ENCODE peak calls at places on chromosomes 13 and 19, in ten cellular contexts. K is cardiac muscle cell; Q is GM23248; Y is NCI-H446 treated with DMSO at 0.1 percent for 48 hours; J is activated naive CD8-positive, alpha-beta T cell treated with anti-CD3 and anti-CD28 coated beads for 36 hours; I is NCI-H2227 treated with DMSO at 0.1 percent for 48 hours; Z is dorsolateral prefrontal cortex; C is stimulated activated CD8-positive, alpha-beta memory T cell treated with anti-CD3 and anti-CD28 coated beads, Interleukin-2, amount 100 ng/mL, for 1 hour; W is NCI-H1105; F is neural progenitor cell. T is an unnamed sample.

GRCh38 chr19:15563325-15563794 is 51.7 kb upstream of the CYP4F8 start:
- DNase-seq in W (peak; percentile 27), F (no peak), Y (no peak), Q (peak; percentile 19), I (no peak), K (peak; percentile 34), J (no peak), C (no peak), Z (no peak), T (no peak)

GRCh38 chr13:27770809-27771208 is 21.5 kb upstream of the GSX1 start:
- DNase-seq in Z (no peak), J (no peak), K (peak; percentile 33), F (peak; percentile 56), W (no peak), I (no peak), Q (peak; percentile 32), Y (no peak), C (no peak), T (no peak)

GRCh38 chr13:110379358-110379757 is 72.3 kb downstream of the COL4A2 start:
- DNase-seq in J (no peak), I (no peak), Y (no peak), Q (no peak), Z (no peak), W (no peak), C (no peak), K (no peak), F (no peak), T (no peak)

GRCh38 chr19:39539165-39539518 is 819 bp downstream of the EID2 start:
- DNase-seq in W (no peak), J (no peak), C (no peak), Q (no peak), I (no peak), K (no peak), F (peak; percentile 49), Z (no peak), Y (no peak), T (no peak)

GRCh38 chr13:24323739-24324075 is 14.3 kb downstream of the C1QTNF9 start:
- DNase-seq in Z (no peak), Y (no peak), W (no peak), C (no peak), J (no peak), K (no peak), I (no peak), F (no peak), Q (no peak), T (no peak)

GRCh38 chr19:10112037-10112751 is 701 bp downstream of the P2RY11 start:
- DNase-seq in C (no peak), J (peak; percentile 68), I (no peak), F (no peak), Y (no peak), Q (peak; percentile 43), W (no peak), Z (no peak), K (peak; percentile 24), T (peak; percentile 19)

GRCh38 chr13:105377452-105377851 is 1158.0 kb downstream of the EFNB2 start:
- DNase-seq in J (no peak), I (no peak), Y (no peak), F (no peak), Z (no peak), C (no peak), W (no peak), Q (no peak), K (no peak), T (no peak)

GRCh38 chr19:46972301-46972700 is 47.3 kb upstream of the NPAS1 start:
- DNase-seq in W (no peak), Y (no peak), C (no peak), I (no peak), K (peak; percentile 74), J (no peak), Z (no peak), F (no peak), Q (peak; percentile 81), T (no peak)

GRCh38 chr13:30616927-30617314 is 799 bp upstream of the USPL1 start:
- DNase-seq in I (peak; percentile 77), Z (peak; percentile 65), W (peak; percentile 37), J (peak; percentile 56), C (no peak), Y (peak; percentile 66), K (peak; percentile 93), Q (peak; percentile 91), F (peak; percentile 87), T (peak; percentile 31)

GRCh38 chr13:109626386-109627171 is 159.8 kb downstream of the IRS2 start:
- DNase-seq in Y (no peak), W (no peak), Z (no peak), Q (no peak), K (no peak), F (peak; percentile 10), J (no peak), I (no peak), C (no peak), T (no peak)

GRCh38 chr13:20729633-20730585 is 26.4 kb downstream of the IL17D start:
- DNase-seq in K (no peak), Q (no peak), Y (no peak), I (no peak), F (no peak), C (no peak), Z (no peak), W (no peak), J (no peak), T (no peak)

GRCh38 chr13:44734204-44734707 is 158.1 kb upstream of the TSC22D1 start:
- DNase-seq in W (no peak), K (peak; percentile 71), I (no peak), Z (no peak), F (no peak), Q (peak; percentile 60), C (no peak), J (no peak), Y (peak; percentile 37), T (no peak)

GRCh38 chr19:47794526-47794925 is 9.8 kb downstream of the TPRX1 start:
- DNase-seq in I (no peak), J (no peak), K (no peak), Q (no peak), F (peak; percentile 21), W (no peak), Y (no peak), Z (no peak), C (no peak), T (no peak)

GRCh38 chr19:46367434-46367833 is 20.5 kb downstream of the PPP5C start:
- DNase-seq in Z (peak; percentile 8), Q (no peak), Y (no peak), C (no peak), W (no peak), F (no peak), J (no peak), K (no peak), I (no peak), T (no peak)

T was measured in activated CD4-positive, CD25-positive, alpha-beta regulatory T cell.